ENCODE peak calls at places on chromosomes 5 and 9, in six cellular contexts. U is transverse colon, L is esophagus muscularis mucosa, T is A673, X is prostate gland, D is endothelial cell. B is an unnamed sample.

GRCh38 chr5:39164016-39164415 is 55.3 kb downstream of the FYB1 start:
- DNase-seq in D (no peak), X (no peak), T (peak), U (no peak), L (peak), B (no peak)

GRCh38 chr9:130213898-130214761 is 41.9 kb downstream of the NCS1 start:
- DNase-seq in X (no peak), U (no peak), T (no peak), L (no peak), D (no peak), B (peak)

GRCh38 chr9:69785757-69786156 is 25.9 kb upstream of the PTAR1 start:
- DNase-seq in L (no peak), D (no peak), T (peak), X (no peak), U (no peak), B (no peak)

GRCh38 chr9:131095666-131096489 is 453 bp upstream of the AIF1L start:
- DNase-seq in X (no peak), U (no peak), L (no peak), D (peak), T (peak), B (peak)

GRCh38 chr9:16335788-16336580 is 534.5 kb downstream of the BNC2 start:
- DNase-seq in X (no peak), T (no peak), U (peak), D (no peak), L (peak), B (no peak)

GRCh38 chr5:134547579-134547978 is 22.1 kb downstream of the JADE2 start:
- DNase-seq in T (peak), U (no peak), D (no peak), X (peak), L (no peak), B (no peak)

GRCh38 chr5:176319827-176320554 is 41.6 kb downstream of the KIAA1191 start:
- DNase-seq in X (no peak), L (no peak), D (no peak), U (no peak), T (peak), B (no peak)

GRCh38 chr5:143700994-143701393 is 111.0 kb upstream of the HMHB1 start:
- DNase-seq in L (no peak), D (no peak), X (no peak), T (no peak), U (no peak), B (no peak)

GRCh38 chr5:32489791-32490581 is 45.4 kb upstream of the ZFR start:
- DNase-seq in D (peak), X (peak), U (peak), L (peak), T (peak), B (peak)
- TF ChIP-seq CTCF in D (peak), X (peak), U (peak), L (peak), T (peak), B (peak)

GRCh38 chr5:42423285-42424152 is at the start of gene GHR:
- DNase-seq in D (peak), U (peak), T (peak), X (peak), L (peak), B (peak)
- TF ChIP-seq CTCF in D (peak), U (peak), T (peak), X (peak), L (peak), B (peak)

GRCh38 chr9:103397868-103398600 is 402.9 kb downstream of the CYLC2 start:
- DNase-seq in X (peak), U (peak), D (no peak), L (no peak), T (peak), B (peak)
- TF ChIP-seq CTCF in X (peak), U (peak), D (peak), L (peak), T (peak), B (peak)

GRCh38 chr5:173530547-173530946 is 85.9 kb downstream of the BOD1 start:
- DNase-seq in U (no peak), D (no peak), X (no peak), L (peak), T (peak), B (no peak)
- TF ChIP-seq CTCF in U (no peak), D (no peak), X (no peak), L (no peak), T (peak), B (no peak)

DNA sequence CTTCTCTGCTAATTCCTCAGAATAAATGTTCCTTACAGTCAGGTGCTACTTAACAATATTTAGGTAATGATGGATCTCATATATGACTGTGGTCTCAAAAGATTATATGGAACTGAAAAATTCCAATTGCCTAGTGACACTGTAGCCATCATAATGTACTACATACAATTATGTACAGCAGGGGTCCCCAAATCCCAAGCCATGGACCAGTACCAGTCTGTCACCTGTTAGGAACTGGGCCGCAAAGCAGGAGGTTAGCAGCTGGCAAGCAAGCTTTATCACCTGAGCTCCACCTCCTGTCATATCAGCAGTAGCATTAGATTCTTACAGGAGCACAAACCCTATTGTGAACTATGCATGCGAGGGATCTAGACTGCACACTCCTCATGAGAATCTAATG is 69.6 kb downstream of the NR2F1-AS1 start:
- DNase-seq in T (no peak), X (no peak), D (no peak), U (no peak), L (no peak), B (no peak)
- TF ChIP-seq CTCF in T (no peak), X (no peak), D (no peak), U (no peak), L (no peak), B (no peak)

GRCh38 chr9:72871685-72872084 is 81.2 kb downstream of the ALDH1A1 start:
- DNase-seq in T (peak), U (no peak), X (no peak), D (no peak), L (no peak), B (no peak)
- TF ChIP-seq CTCF in T (peak), U (peak), X (peak), D (peak), L (peak), B (peak)

B was measured in glutamatergic neuron.